ENCODE peak calls at places on chromosomes 3 and 15, in nine cellular contexts. H is WTC11; C is activated CD4-positive, alpha-beta T cell treated with anti-CD3 and anti-CD28 coated beads for 48 hours; W is NCI-H748 treated with DMSO at 0.1 percent for 48 hours; E is astrocyte of the spinal cord; B is HT-29; U is A172; P is stimulated activated CD4-positive, alpha-beta T cell treated with anti-CD3 and anti-CD28 coated beads, Interleukin-4, amount 100 ng/mL, for 1 hour; S is dermis blood vessel endothelial cell. A is an unnamed sample.
A peak's percentile ranks its signal among the peaks of the same experiment; 100 is the strongest.

GRCh38 chr15:45653702-45654424 is 19.0 kb downstream of the SQOR start:
- DNase-seq in S (no peak), P (no peak), E (no peak), U (no peak), C (no peak), W (no peak), B (no peak), H (no peak), A (no peak)

GRCh38 chr15:40407343-40407990 is 1.9 kb downstream of the IVD start:
- DNase-seq in C (no peak), S (no peak), H (no peak), E (no peak), U (no peak), W (no peak), P (no peak), B (no peak), A (no peak)

GRCh38 chr3:134775831-134776230 is 19.2 kb upstream of the EPHB1 start:
- DNase-seq in B (no peak), C (no peak), W (no peak), S (no peak), E (no peak), P (no peak), H (no peak), U (no peak), A (no peak)

GRCh38 chr3:73827658-73828313 is 203.0 kb upstream of the PDZRN3 start:
- DNase-seq in E (no peak), W (no peak), H (no peak), P (no peak), C (no peak), U (no peak), S (no peak), B (no peak), A (no peak)

GRCh38 chr3:197520311-197521276 is 35.2 kb downstream of the BDH1 start:
- DNase-seq in H (peak; percentile 44), W (no peak), C (no peak), E (peak; percentile 51), P (no peak), U (peak; percentile 83), B (peak; percentile 97), S (peak; percentile 16), A (peak; percentile 72)

GRCh38 chr3:37554364-37554763 is 307.3 kb upstream of the CTDSPL start:
- DNase-seq in E (no peak), B (no peak), S (no peak), U (no peak), H (peak; percentile 77), C (no peak), P (no peak), W (no peak), A (peak; percentile 17)

GRCh38 chr3:110810356-110810755 is 261.3 kb upstream of the NECTIN3 start:
- DNase-seq in E (peak; percentile 46), W (no peak), U (no peak), H (no peak), S (peak; percentile 25), P (no peak), C (no peak), B (no peak), A (no peak)

GRCh38 chr3:32004111-32004790 is 22.7 kb downstream of the ZNF860 start:
- DNase-seq in H (no peak), P (no peak), W (no peak), U (no peak), S (no peak), C (no peak), E (no peak), B (peak; percentile 20), A (peak; percentile 63)

GRCh38 chr3:27553868-27554540 is 69.8 kb upstream of the SLC4A7 start:
- DNase-seq in U (peak; percentile 39), P (no peak), W (no peak), B (no peak), E (no peak), C (no peak), S (no peak), H (no peak), A (no peak)

GRCh38 chr3:38308456-38308855 is 26.4 kb downstream of the SLC22A14 start:
- DNase-seq in H (no peak), P (no peak), U (no peak), W (no peak), S (no peak), C (no peak), E (no peak), B (no peak), A (no peak)

GRCh38 chr3:188037116-188037718 is 116.7 kb upstream of the LPP start:
- DNase-seq in S (peak; percentile 66), U (peak; percentile 62), E (peak; percentile 50), C (no peak), W (no peak), H (no peak), P (no peak), B (peak; percentile 79), A (peak; percentile 42)

GRCh38 chr15:44580105-44580504 is 43.2 kb downstream of the EIF3J start:
- DNase-seq in C (no peak), E (no peak), P (no peak), B (no peak), U (no peak), S (no peak), H (no peak), W (no peak), A (no peak)

GRCh38 chr3:183032904-183033555 is 52.7 kb upstream of the DCUN1D1 start:
- DNase-seq in W (no peak), C (no peak), B (no peak), U (no peak), S (no peak), E (no peak), P (no peak), H (no peak), A (no peak)